ENCODE peak calls at places on chromosomes 3 and 15, in nine cellular contexts. D is H9, T is uterus, L is colonic mucosa, P is MM.1S, O is astrocyte, R is upper lobe of left lung, F is NT2/D1, V is pancreas. E is an unnamed sample. For H3K4me1, the result is how much of the 10 kb centered on the place peaks cover.

GRCh38 chr3:109363634-109364033 is 26.3 kb upstream of the DPPA4 start:
- DNase-seq in D (no peak), T (no peak), L (no peak), P (no peak), O (no peak), R (no peak), F (no peak), V (no peak), E (no peak)

GRCh38 chr3:146274833-146275232 is 23.9 kb upstream of the PLSCR4 start:
- DNase-seq in D (no peak), T (no peak), L (no peak), P (no peak), O (peak), R (no peak), F (no peak), V (no peak), E (no peak)

GRCh38 chr3:10925436-10926260 is 66.9 kb upstream of the SLC6A1 start:
- DNase-seq in D (peak), T (no peak), L (no peak), P (no peak), O (no peak), R (no peak), F (no peak), V (no peak), E (no peak)

GRCh38 chr3:53161820-53162671 is 1.0 kb downstream of the PRKCD start:
- DNase-seq in D (peak), T (peak), L (peak), P (peak), O (no peak), R (peak), F (no peak), V (peak), E (peak)

GRCh38 chr15:41968738-41969137 is 3.6 kb downstream of the EHD4 start:
- DNase-seq in D (no peak), T (no peak), L (no peak), P (no peak), O (no peak), R (no peak), F (no peak), V (no peak), E (no peak)

GRCh38 chr3:174423936-174424335 is 435.2 kb upstream of the NAALADL2 start:
- DNase-seq in D (no peak), T (no peak), L (no peak), P (no peak), O (no peak), R (no peak), F (no peak), V (no peak), E (no peak)

GRCh38 chr3:76501315-76501714 is 538.6 kb upstream of the ROBO2 start:
- DNase-seq in D (no peak), T (no peak), L (no peak), P (no peak), O (no peak), R (no peak), F (no peak), V (no peak), E (no peak)

GRCh38 chr15:78044407-78045155 is 32.9 kb downstream of the TBC1D2B start:
- DNase-seq in D (no peak), T (no peak), L (peak), P (no peak), O (no peak), R (no peak), F (no peak), V (no peak), E (no peak)

GRCh38 chr3:193772389-193772788 is 179.4 kb downstream of the OPA1 start:
- DNase-seq in D (no peak), T (no peak), L (no peak), P (no peak), O (no peak), R (no peak), F (no peak), V (no peak), E (peak)

GRCh38 chr15:30885814-30886213 is 17.9 kb upstream of the FAN1 start:
- DNase-seq in D (peak), T (no peak), L (no peak), P (no peak), O (no peak), R (no peak), F (no peak), V (no peak), E (no peak)

DNA sequence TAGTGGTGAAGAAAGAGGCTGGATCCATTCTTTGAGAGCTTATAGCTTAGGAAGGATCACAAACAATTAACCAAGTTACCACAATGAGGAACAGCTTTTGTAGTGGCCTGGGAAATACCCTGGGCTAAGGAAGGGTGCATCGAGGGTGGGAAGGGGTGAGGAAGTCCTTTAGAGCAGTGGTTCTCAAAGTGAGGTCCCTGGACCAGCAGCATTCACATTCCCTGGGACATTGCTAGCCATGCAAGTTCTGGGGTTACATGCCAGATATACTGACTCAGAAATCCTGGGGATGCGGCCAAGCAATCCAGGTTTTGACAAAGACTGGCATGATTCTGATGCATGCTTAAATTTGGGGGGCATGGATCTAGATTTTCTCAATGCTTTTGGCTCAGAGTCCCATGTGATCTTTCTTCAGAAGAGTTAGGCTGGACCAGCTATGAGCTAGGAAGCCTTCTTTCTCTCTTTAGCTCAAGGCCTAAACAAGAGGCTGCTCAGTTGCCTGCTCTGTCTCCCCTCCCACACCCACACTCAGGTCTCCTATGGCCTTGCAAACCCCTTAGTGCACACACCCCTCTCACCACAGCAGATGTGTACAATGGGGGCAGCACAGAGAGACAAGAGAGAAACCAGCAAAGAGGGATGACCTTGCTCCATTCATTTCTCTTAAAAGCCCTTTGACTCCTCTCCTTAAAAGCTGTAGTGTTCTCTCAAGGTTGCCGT is 1.8 kb upstream of the CCR1 start:
- DNase-seq in D (no peak), T (no peak), L (no peak), P (peak), O (no peak), R (no peak), F (no peak), V (no peak), E (no peak)
- H3K4me1 ChIP-seq in D (under half), T (under half), L (under half), P (half or more), O (under half), R (under half), F (under half), V (under half), E (under half)

DNA sequence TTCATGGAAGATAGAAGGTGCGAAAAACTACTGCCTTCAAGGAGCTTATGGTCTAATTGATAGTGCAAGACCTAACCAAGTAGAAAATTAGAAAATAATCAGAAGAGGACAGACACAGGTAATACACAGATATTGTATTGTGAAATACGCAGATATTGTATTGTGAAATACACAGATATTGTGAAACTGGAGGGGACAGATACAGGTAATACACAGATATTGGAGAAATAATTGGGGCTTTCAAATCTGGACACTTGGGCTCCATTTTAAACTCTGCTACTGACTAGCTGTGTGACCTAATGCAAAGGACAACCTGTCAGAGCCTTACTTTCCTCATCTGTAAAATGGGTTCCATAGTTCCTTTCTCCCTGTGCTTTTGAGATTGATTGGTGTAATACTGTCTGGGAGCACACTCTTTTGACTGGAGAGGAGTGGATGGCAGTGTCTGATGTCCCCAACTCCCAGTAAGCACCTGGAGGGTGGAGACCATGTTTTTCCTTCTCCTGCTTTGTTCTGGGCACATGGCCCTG is 272.8 kb downstream of the TLE3 start:
- DNase-seq in D (no peak), T (no peak), L (no peak), P (no peak), O (no peak), R (no peak), F (no peak), V (no peak), E (no peak)
- H3K4me1 ChIP-seq in D (under half), T (under half), L (under half), P (under half), O (under half), R (under half), F (under half), V (under half), E (under half)

DNA sequence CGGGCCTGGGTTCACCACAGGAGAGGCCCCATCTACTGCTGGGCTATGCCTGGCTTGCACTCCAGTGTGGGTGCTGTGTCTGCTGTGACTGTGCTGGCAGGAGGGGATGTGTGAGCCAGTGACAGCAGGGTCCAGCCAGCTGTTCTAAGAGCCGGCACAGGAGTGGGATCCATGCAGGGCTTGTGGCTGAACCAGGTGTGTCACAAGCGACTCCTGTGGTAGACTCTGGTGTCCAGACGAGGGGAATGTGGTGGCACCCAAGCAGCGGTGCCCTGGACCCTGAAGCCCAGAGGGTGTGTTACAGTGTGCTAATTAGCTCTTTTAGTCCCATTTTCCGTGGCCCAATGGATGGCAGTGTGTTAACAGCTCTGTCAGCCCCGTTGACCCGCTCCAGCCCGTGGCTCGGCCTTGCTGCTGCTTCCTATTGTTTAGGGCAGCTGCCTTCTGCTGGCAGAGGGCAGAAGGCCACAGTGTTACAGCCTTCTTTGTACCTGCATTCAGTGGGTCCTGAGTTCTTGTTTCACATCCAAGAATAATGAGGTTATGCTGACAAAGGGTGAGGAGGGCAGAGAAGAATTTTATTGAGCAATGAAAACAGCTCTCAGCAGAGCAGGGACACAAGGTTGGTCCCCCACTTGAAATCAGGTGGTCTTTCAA is 78.5 kb upstream of the RNU6-1 start:
- DNase-seq in D (peak), T (no peak), L (no peak), P (no peak), O (no peak), R (peak), F (no peak), V (no peak), E (no peak)
- H3K4me1 ChIP-seq in D (under half), T (under half), L (under half), P (under half), O (under half), R (under half), F (under half), V (under half), E (under half)

DNA sequence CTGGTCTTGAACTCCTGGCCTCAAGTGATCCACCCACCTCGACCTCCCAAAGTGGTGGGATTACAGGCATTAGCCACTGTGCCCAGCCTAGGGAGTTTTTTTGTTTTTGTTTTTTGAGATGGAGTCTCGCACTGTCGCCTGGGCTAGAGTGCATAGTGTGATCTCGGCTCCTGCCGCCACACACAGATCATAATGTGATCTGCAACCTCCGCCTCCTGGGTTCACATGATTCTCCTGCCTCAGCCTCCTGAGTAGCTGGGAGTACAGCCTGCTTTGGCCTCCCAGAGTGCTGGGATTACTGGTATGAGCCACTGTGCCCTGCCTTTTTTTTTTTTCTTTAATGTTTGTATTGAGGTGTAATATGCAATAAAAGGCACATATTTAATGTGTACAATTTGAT is 78.2 kb downstream of the SMAD3 start:
- DNase-seq in D (no peak), T (no peak), L (no peak), P (no peak), O (no peak), R (no peak), F (no peak), V (no peak), E (no peak)
- H3K4me1 ChIP-seq in D (under half), T (under half), L (under half), P (under half), O (half or more), R (half or more), F (under half), V (under half), E (half or more)

GRCh38 chr15:57706405-57707209 is at the start of gene POLR2M:
- DNase-seq in D (peak), T (peak), L (peak), P (peak), O (peak), R (peak), F (peak), V (peak), E (peak)

GRCh38 chr15:57703387-57703786 is 3.1 kb upstream of the POLR2M start:
- DNase-seq in D (no peak), T (no peak), L (no peak), P (peak), O (peak), R (no peak), F (no peak), V (no peak), E (no peak)

GRCh38 chr15:57708047-57708446 is 1.5 kb downstream of the POLR2M start:
- DNase-seq in D (no peak), T (no peak), L (no peak), P (no peak), O (peak), R (no peak), F (no peak), V (no peak), E (peak)

GRCh38 chr15:57705746-57706404 is 639 bp upstream of the POLR2M start:
- DNase-seq in D (no peak), T (no peak), L (no peak), P (no peak), O (no peak), R (peak), F (no peak), V (no peak), E (no peak)
- H3K4me1 ChIP-seq in D (under half), T (under half), L (under half), P (under half), O (under half), R (under half), F (under half), V (under half), E (under half)

GRCh38 chr3:34200576-34200975 is 402.1 kb downstream of the PDCD6IP start:
- DNase-seq in D (no peak), T (no peak), L (no peak), P (peak), O (no peak), R (no peak), F (no peak), V (no peak), E (no peak)

GRCh38 chr3:34198309-34198708 is 399.9 kb downstream of the PDCD6IP start:
- DNase-seq in D (no peak), T (no peak), L (no peak), P (peak), O (no peak), R (no peak), F (no peak), V (no peak), E (no peak)

GRCh38 chr3:34196914-34197313 is 398.5 kb downstream of the PDCD6IP start:
- DNase-seq in D (no peak), T (no peak), L (no peak), P (no peak), O (no peak), R (no peak), F (no peak), V (no peak), E (no peak)
- H3K4me1 ChIP-seq in D (under half), T (under half), L (under half), P (under half), O (under half), R (under half), F (under half), V (under half), E (under half)

GRCh38 chr3:15289661-15290060 is 42.7 kb downstream of the SH3BP5 start:
- DNase-seq in D (no peak), T (no peak), L (no peak), P (no peak), O (no peak), R (no peak), F (no peak), V (no peak), E (no peak)

GRCh38 chr3:15287565-15288330 is 44.6 kb downstream of the SH3BP5 start:
- DNase-seq in D (no peak), T (peak), L (no peak), P (no peak), O (peak), R (no peak), F (no peak), V (peak), E (peak)

GRCh38 chr3:15286022-15286421 is 46.4 kb downstream of the SH3BP5 start:
- DNase-seq in D (peak), T (no peak), L (no peak), P (no peak), O (no peak), R (peak), F (no peak), V (no peak), E (no peak)

GRCh38 chr3:15290731-15291130 is 41.7 kb downstream of the SH3BP5 start:
- DNase-seq in D (no peak), T (no peak), L (no peak), P (no peak), O (no peak), R (no peak), F (no peak), V (no peak), E (no peak)

GRCh38 chr3:15288331-15288726 is 44.1 kb downstream of the SH3BP5 start:
- DNase-seq in D (no peak), T (no peak), L (no peak), P (no peak), O (no peak), R (no peak), F (no peak), V (no peak), E (no peak)
- H3K4me1 ChIP-seq in D (under half), T (under half), L (under half), P (under half), O (under half), R (half or more), F (under half), V (under half), E (under half)

GRCh38 chr3:23236890-23237289 is 33.8 kb downstream of the UBE2E2 start:
- DNase-seq in D (no peak), T (no peak), L (no peak), P (no peak), O (no peak), R (no peak), F (no peak), V (no peak), E (no peak)

GRCh38 chr3:23232016-23232415 is 28.9 kb downstream of the UBE2E2 start:
- DNase-seq in D (no peak), T (no peak), L (no peak), P (no peak), O (peak), R (no peak), F (no peak), V (no peak), E (no peak)

GRCh38 chr3:23238156-23238555 is 35.0 kb downstream of the UBE2E2 start:
- DNase-seq in D (no peak), T (no peak), L (no peak), P (no peak), O (no peak), R (no peak), F (no peak), V (no peak), E (no peak)

GRCh38 chr3:23232879-23233278 is 29.8 kb downstream of the UBE2E2 start:
- DNase-seq in D (no peak), T (no peak), L (no peak), P (no peak), O (no peak), R (no peak), F (no peak), V (no peak), E (no peak)

DNA sequence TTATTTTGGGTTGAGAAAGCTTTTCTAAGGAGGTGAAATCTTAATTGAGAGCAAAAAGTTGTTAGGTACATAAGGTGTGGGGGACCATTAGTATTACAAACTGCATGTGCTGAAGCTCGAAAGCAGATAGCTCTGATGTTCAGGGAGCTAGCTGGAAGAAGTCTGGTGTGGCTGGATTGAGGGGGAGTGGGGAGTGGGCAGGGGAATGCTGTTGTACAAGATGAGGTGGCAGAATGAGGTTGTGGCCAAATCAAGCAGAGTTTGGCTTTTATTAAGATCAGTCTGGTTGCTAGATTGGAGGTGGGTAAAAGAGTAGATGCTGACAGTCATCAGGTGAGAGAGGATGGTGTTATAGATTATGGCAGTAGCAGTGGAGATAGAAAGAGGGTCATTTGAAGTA is 32.1 kb downstream of the UBE2E2 start:
- DNase-seq in D (no peak), T (no peak), L (no peak), P (no peak), O (no peak), R (no peak), F (no peak), V (no peak), E (no peak)
- H3K4me1 ChIP-seq in D (under half), T (under half), L (under half), P (under half), O (under half), R (under half), F (under half), V (under half), E (under half)